ENCODE peak calls at places on chromosomes 2 and 18, in eight cellular contexts. K is A549; O is AG10803; D is stimulated activated CD8-positive, alpha-beta memory T cell treated with anti-CD3 and anti-CD28 coated beads, Interleukin-7, amount 100 ng/mL, for 1 hour; Q is activated CD8-positive, alpha-beta T cell treated with anti-CD3 and anti-CD28 coated beads for 36 hours; Y is stimulated activated CD4-positive, alpha-beta T cell treated with anti-CD3 and anti-CD28 coated beads, Interleukin-4, amount 100 ng/mL, for 1 hour; G is WERI-Rb-1; P is fibroblast of lung. F is an unnamed sample.

GRCh38 chr2:239394346-239394945 is 6.4 kb downstream of the HDAC4 start:
- DNase-seq in D (no peak), P (no peak), K (no peak), Y (no peak), O (no peak), G (no peak), Q (peak), F (no peak)

GRCh38 chr2:105789745-105790466 is 45.2 kb downstream of the NCK2 start:
- DNase-seq in Q (peak), O (peak), K (no peak), P (peak), G (no peak), D (no peak), Y (peak), F (no peak)

GRCh38 chr2:59741840-59742239 is 811.6 kb downstream of the BCL11A start:
- DNase-seq in P (no peak), Q (no peak), Y (no peak), K (no peak), O (no peak), G (no peak), D (no peak), F (no peak)

GRCh38 chr2:233414777-233415570 is 60.7 kb downstream of the DGKD start:
- DNase-seq in Y (peak), P (peak), Q (peak), G (no peak), K (peak), O (peak), D (no peak), F (no peak)

GRCh38 chr18:41644466-41644865 is 310.6 kb upstream of the PIK3C3 start:
- DNase-seq in O (no peak), Y (no peak), D (no peak), P (no peak), K (no peak), G (no peak), Q (no peak), F (no peak)

GRCh38 chr2:163736433-163737168 is 793 bp upstream of the FIGN start:
- DNase-seq in P (peak), Q (no peak), O (no peak), Y (no peak), K (peak), D (no peak), G (peak), F (peak)

GRCh38 chr2:26758790-26759321 is 5.2 kb upstream of the SLC35F6 start:
- DNase-seq in O (no peak), Y (no peak), Q (no peak), D (no peak), P (peak), K (no peak), G (no peak), F (no peak)

GRCh38 chr2:21413082-21413481 is 289.3 kb downstream of the TDRD15 start:
- DNase-seq in D (no peak), O (no peak), K (no peak), Y (no peak), G (no peak), P (no peak), Q (no peak), F (no peak)

GRCh38 chr2:200087451-200087850 is 132.1 kb downstream of the MAIP1 start:
- DNase-seq in Q (no peak), O (no peak), Y (no peak), K (no peak), P (no peak), G (no peak), D (no peak), F (no peak)

GRCh38 chr18:43303376-43303775 is 26.1 kb upstream of the SYT4 start:
- DNase-seq in Y (no peak), G (no peak), D (no peak), K (no peak), O (no peak), P (no peak), Q (no peak), F (no peak)

GRCh38 chr2:219099319-219099718 is 38.6 kb upstream of the IHH start:
- DNase-seq in G (no peak), K (no peak), Q (no peak), Y (no peak), D (no peak), P (peak), O (peak), F (no peak)

GRCh38 chr2:128293426-128293755 is 25.3 kb downstream of the HS6ST1 start:
- DNase-seq in Y (no peak), G (no peak), D (no peak), Q (no peak), P (no peak), O (no peak), K (no peak), F (no peak)

GRCh38 chr2:19574788-19575260 is 216.4 kb upstream of the OSR1 start:
- DNase-seq in K (no peak), G (no peak), Q (no peak), O (peak), D (no peak), Y (no peak), P (peak), F (no peak)

GRCh38 chr18:63051928-63052327 is 267.6 kb downstream of the BCL2 start:
- DNase-seq in D (no peak), K (no peak), G (no peak), Y (no peak), Q (no peak), P (no peak), O (no peak), F (no peak)

GRCh38 chr2:38315707-38316333 is 61.3 kb downstream of the ATL2 start:
- DNase-seq in O (peak), G (peak), Y (no peak), D (no peak), K (peak), P (peak), Q (peak), F (no peak)

GRCh38 chr2:74735544-74735943 is 81.5 kb downstream of the SEMA4F start:
- DNase-seq in K (no peak), Q (no peak), G (peak), O (no peak), D (no peak), Y (no peak), P (no peak), F (no peak)

GRCh38 chr2:71891719-71892118 is 255.9 kb downstream of the CYP26B1 start:
- DNase-seq in O (no peak), P (no peak), Q (no peak), Y (no peak), G (no peak), D (no peak), K (no peak), F (no peak)

GRCh38 chr2:85799215-85799956 is 45.6 kb downstream of the ATOH8 start:
- DNase-seq in G (peak), Y (no peak), P (no peak), Q (peak), K (peak), D (no peak), O (no peak), F (no peak)

GRCh38 chr18:48877941-48878340 is 72.8 kb downstream of the SMAD7 start:
- DNase-seq in K (no peak), O (no peak), D (no peak), Q (no peak), G (no peak), P (no peak), Y (no peak), F (no peak)

GRCh38 chr2:239389414-239390329 is 11.1 kb downstream of the HDAC4 start:
- DNase-seq in O (no peak), P (no peak), G (no peak), D (no peak), Y (no peak), Q (no peak), K (no peak), F (no peak)

GRCh38 chr2:237074211-237074993 is 11.3 kb upstream of the COPS8 start:
- DNase-seq in Y (no peak), D (no peak), K (no peak), G (no peak), Q (no peak), P (peak), O (no peak), F (no peak)

GRCh38 chr2:26619096-26619495 is 22.1 kb downstream of the CIB4 start:
- DNase-seq in O (no peak), G (no peak), Y (no peak), D (no peak), P (no peak), Q (no peak), K (no peak), F (no peak)

GRCh38 chr18:53458944-53459580 is 765.4 kb downstream of the MBD2 start:
- DNase-seq in D (no peak), Q (no peak), P (peak), G (no peak), O (no peak), K (no peak), Y (no peak), F (peak)

GRCh38 chr18:77622009-77622692 is 372.5 kb downstream of the GALR1 start:
- DNase-seq in O (no peak), K (no peak), Y (no peak), D (no peak), P (no peak), G (no peak), Q (peak), F (no peak)

GRCh38 chr2:170243118-170243837 is 65.3 kb downstream of the MYO3B start:
- DNase-seq in K (no peak), O (no peak), D (no peak), Y (no peak), G (no peak), P (no peak), Q (no peak), F (no peak)

GRCh38 chr18:40006553-40007073 is 1948.4 kb upstream of the PIK3C3 start:
- DNase-seq in P (no peak), D (no peak), Q (no peak), O (no peak), G (no peak), K (no peak), Y (no peak), F (no peak)

GRCh38 chr2:61177727-61178549 is 15.9 kb downstream of the C2orf74 start:
- DNase-seq in Y (peak), G (no peak), Q (peak), K (peak), P (peak), O (peak), D (peak), F (peak)

GRCh38 chr18:47331641-47332040 is 80.2 kb upstream of the SKOR2 start:
- DNase-seq in Q (no peak), P (no peak), K (no peak), G (no peak), D (no peak), O (no peak), Y (no peak), F (no peak)

GRCh38 chr2:228556707-228557106 is 375.2 kb upstream of the SPHKAP start:
- DNase-seq in O (peak), K (no peak), Q (no peak), G (no peak), P (peak), D (no peak), Y (no peak), F (no peak)